ENCODE peak calls at places on chromosomes 2 and 18, in four cellular contexts. One of them, this sample, is unnamed.

GRCh38 chr2:54522624-54523281 is 66.6 kb downstream of the SPTBN1 start:
- DNase-seq in K562: peak
- DNase-seq in HepG2: peak
- DNase-seq in H1: peak
- DNase-seq in this sample: peak

GRCh38 chr2:49351531-49351930 is 197.2 kb upstream of the FSHR start:
- DNase-seq in K562: no peak
- DNase-seq in HepG2: no peak
- DNase-seq in H1: no peak
- DNase-seq in this sample: no peak

GRCh38 chr2:2950403-2950952 is 427.1 kb downstream of the EIPR1 start:
- DNase-seq in K562: no peak
- DNase-seq in HepG2: no peak
- DNase-seq in H1: no peak
- DNase-seq in this sample: no peak

GRCh38 chr18:63492851-63493250 is 16.1 kb downstream of the SERPINB5 start:
- DNase-seq in K562: no peak
- DNase-seq in HepG2: no peak
- DNase-seq in H1: no peak
- DNase-seq in this sample: no peak

GRCh38 chr18:36798738-36799473 is 29.9 kb downstream of the TPGS2 start:
- DNase-seq in K562: peak
- DNase-seq in HepG2: no peak
- DNase-seq in H1: no peak
- DNase-seq in this sample: no peak

GRCh38 chr18:51135795-51136194 is 61.7 kb downstream of the MEX3C start:
- DNase-seq in K562: no peak
- DNase-seq in HepG2: peak
- DNase-seq in H1: no peak
- DNase-seq in this sample: peak

GRCh38 chr2:15562354-15563031 is 1.4 kb upstream of the NBAS start:
- DNase-seq in K562: peak
- DNase-seq in HepG2: no peak
- DNase-seq in H1: no peak
- DNase-seq in this sample: no peak

GRCh38 chr18:49460958-49461601 is 635 bp upstream of the DYM start:
- DNase-seq in K562: no peak
- DNase-seq in HepG2: no peak
- DNase-seq in H1: no peak
- DNase-seq in this sample: no peak

GRCh38 chr2:61885896-61886603 is 2.4 kb downstream of the CCT4 start:
- DNase-seq in K562: peak
- DNase-seq in HepG2: no peak
- DNase-seq in H1: no peak
- DNase-seq in this sample: no peak

GRCh38 chr18:13495980-13496379 is 230.4 kb downstream of the FAM210A start:
- DNase-seq in K562: no peak
- DNase-seq in HepG2: no peak
- DNase-seq in H1: no peak
- DNase-seq in this sample: no peak

GRCh38 chr18:57687970-57688369 is 66.3 kb upstream of the NARS1 start:
- DNase-seq in K562: peak
- DNase-seq in HepG2: no peak
- DNase-seq in H1: no peak
- DNase-seq in this sample: no peak

GRCh38 chr2:636649-637405 is 40.4 kb downstream of the TMEM18 start:
- DNase-seq in K562: peak
- DNase-seq in HepG2: peak
- DNase-seq in H1: peak
- DNase-seq in this sample: peak

GRCh38 chr18:76494541-76495403 is at the start of gene ZNF516:
- DNase-seq in K562: no peak
- DNase-seq in HepG2: peak
- DNase-seq in H1: no peak
- DNase-seq in this sample: peak

GRCh38 chr2:30417253-30417652 is 29.8 kb upstream of the LCLAT1 start:
- DNase-seq in K562: no peak
- DNase-seq in HepG2: no peak
- DNase-seq in H1: no peak
- DNase-seq in this sample: no peak

GRCh38 chr18:31819106-31819924 is 58.6 kb upstream of the SLC25A52 start:
- DNase-seq in K562: peak
- DNase-seq in HepG2: peak
- DNase-seq in H1: peak
- DNase-seq in this sample: peak

GRCh38 chr2:70725505-70725904 is 42.5 kb downstream of the ADD2 start:
- DNase-seq in K562: no peak
- DNase-seq in HepG2: no peak
- DNase-seq in H1: no peak
- DNase-seq in this sample: no peak

GRCh38 chr2:240217431-240218301 is 77.2 kb upstream of the OTOS start:
- DNase-seq in K562: no peak
- DNase-seq in HepG2: no peak
- DNase-seq in H1: no peak
- DNase-seq in this sample: peak

GRCh38 chr2:191577611-191578010 is 100.3 kb upstream of the NABP1 start:
- DNase-seq in K562: no peak
- DNase-seq in HepG2: no peak
- DNase-seq in H1: no peak
- DNase-seq in this sample: no peak

GRCh38 chr2:191580581-191580980 is 97.4 kb upstream of the NABP1 start:
- DNase-seq in K562: no peak
- DNase-seq in HepG2: no peak
- DNase-seq in H1: no peak
- DNase-seq in this sample: no peak

GRCh38 chr2:191578031-191578430 is 99.9 kb upstream of the NABP1 start:
- DNase-seq in K562: no peak
- DNase-seq in HepG2: no peak
- DNase-seq in H1: no peak
- DNase-seq in this sample: no peak

GRCh38 chr2:191581003-191581402 is 96.9 kb upstream of the NABP1 start:
- DNase-seq in K562: no peak
- DNase-seq in HepG2: no peak
- DNase-seq in H1: no peak
- DNase-seq in this sample: no peak

GRCh38 chr2:191582355-191582754 is 95.6 kb upstream of the NABP1 start:
- DNase-seq in K562: no peak
- DNase-seq in HepG2: peak
- DNase-seq in H1: no peak
- DNase-seq in this sample: peak
- TF ChIP-seq KDM1A in K562: no peak
- TF ChIP-seq KDM1A in HepG2: no peak
- TF ChIP-seq KDM1A in H1: no peak
- TF ChIP-seq KDM1A in this sample: no peak

GRCh38 chr2:170408461-170409163 is 230.7 kb downstream of the MYO3B start:
- DNase-seq in K562: no peak
- DNase-seq in HepG2: no peak
- DNase-seq in H1: peak
- DNase-seq in this sample: no peak

GRCh38 chr2:170411660-170412059 is 233.7 kb downstream of the MYO3B start:
- DNase-seq in K562: no peak
- DNase-seq in HepG2: no peak
- DNase-seq in H1: no peak
- DNase-seq in this sample: no peak

GRCh38 chr2:170405326-170405725 is 227.4 kb downstream of the MYO3B start:
- DNase-seq in K562: no peak
- DNase-seq in HepG2: no peak
- DNase-seq in H1: no peak
- DNase-seq in this sample: no peak

GRCh38 chr2:170404846-170405245 is 226.9 kb downstream of the MYO3B start:
- DNase-seq in K562: no peak
- DNase-seq in HepG2: no peak
- DNase-seq in H1: no peak
- DNase-seq in this sample: no peak

DNA sequence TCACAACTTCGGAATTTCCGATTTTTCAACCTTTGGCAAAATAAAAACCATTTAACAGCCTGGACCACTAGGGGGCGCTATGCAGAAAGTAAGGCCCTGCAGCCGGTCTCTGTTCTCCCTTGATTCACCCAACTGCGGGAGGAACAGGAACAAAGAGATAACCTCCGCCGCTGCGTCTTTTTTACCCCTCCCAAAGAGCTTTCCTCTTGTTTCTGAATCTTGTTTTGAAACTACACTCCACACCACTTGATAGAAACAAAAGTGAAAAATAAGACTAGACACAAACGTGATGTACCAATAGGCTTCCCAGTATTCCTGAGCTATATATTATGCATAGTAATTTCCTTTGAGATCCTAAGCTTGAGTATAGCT is 231.2 kb downstream of the MYO3B start:
- DNase-seq in K562: peak
- DNase-seq in HepG2: peak
- DNase-seq in H1: peak
- DNase-seq in this sample: no peak
- TF ChIP-seq JUN in K562: no peak
- TF ChIP-seq JUN in HepG2: no peak
- TF ChIP-seq JUN in H1: no peak
- TF ChIP-seq JUN in this sample: no peak

GRCh38 chr2:50490991-50491390 is 540.9 kb downstream of the NRXN1 start:
- DNase-seq in K562: no peak
- DNase-seq in HepG2: no peak
- DNase-seq in H1: no peak
- DNase-seq in this sample: no peak

GRCh38 chr2:50492452-50492851 is 539.5 kb downstream of the NRXN1 start:
- DNase-seq in K562: peak
- DNase-seq in HepG2: peak
- DNase-seq in H1: peak
- DNase-seq in this sample: peak

GRCh38 chr2:50491541-50492114 is 540.3 kb downstream of the NRXN1 start:
- DNase-seq in K562: peak
- DNase-seq in HepG2: peak
- DNase-seq in H1: no peak
- DNase-seq in this sample: peak
- TF ChIP-seq KDM1A in K562: no peak
- TF ChIP-seq KDM1A in HepG2: no peak
- TF ChIP-seq KDM1A in H1: no peak
- TF ChIP-seq KDM1A in this sample: no peak

GRCh38 chr2:231602874-231603467 is 10.3 kb downstream of the TEX44 start:
- DNase-seq in K562: no peak
- DNase-seq in HepG2: no peak
- DNase-seq in H1: no peak
- DNase-seq in this sample: no peak
- TF ChIP-seq JUN in K562: no peak
- TF ChIP-seq JUN in HepG2: no peak
- TF ChIP-seq JUN in H1: no peak
- TF ChIP-seq JUN in this sample: no peak

GRCh38 chr2:101265893-101266499 is 13.3 kb downstream of the CNOT11 start:
- DNase-seq in K562: no peak
- DNase-seq in HepG2: no peak
- DNase-seq in H1: no peak
- DNase-seq in this sample: no peak
- TF ChIP-seq KDM1A in K562: no peak
- TF ChIP-seq KDM1A in HepG2: no peak
- TF ChIP-seq KDM1A in H1: no peak
- TF ChIP-seq KDM1A in this sample: no peak

This sample was measured in A549.